ENCODE peak calls at places on chromosomes 2 and 18, in nine cellular contexts. N is GOT3; U is AG20443; P is HT-29; B is GM13977; W is ovary; S is stimulated activated CD4-positive, alpha-beta T cell treated with anti-CD3 and anti-CD28 coated beads, Interleukin-12 subunit alpha, Interleukin-12 subunit beta, amount 100 ng/mL, for 48 hours; G is suprapubic skin; L is NCI-H774. M is an unnamed sample.

GRCh38 chr2:198309673-198310280 is 505.4 kb downstream of the PLCL1 start:
- DNase-seq in G (no peak), B (peak), N (no peak), U (peak), P (peak), S (peak), L (peak), W (peak), M (peak)

GRCh38 chr2:53317863-53318262 is 449.7 kb upstream of the CHAC2 start:
- DNase-seq in U (no peak), B (no peak), S (no peak), L (no peak), N (no peak), P (no peak), G (no peak), W (no peak), M (no peak)

GRCh38 chr2:191020742-191021381 is 6.9 kb upstream of the STAT1 start:
- DNase-seq in N (peak), B (peak), U (peak), S (no peak), L (no peak), W (no peak), P (peak), G (peak), M (peak)

GRCh38 chr2:181471227-181471626 is 14.0 kb downstream of the ITGA4 start:
- DNase-seq in P (no peak), U (no peak), B (no peak), L (no peak), G (no peak), W (no peak), S (no peak), N (no peak), M (no peak)

GRCh38 chr2:120177011-120177621 is 46.1 kb downstream of the TMEM185B start:
- DNase-seq in S (peak), N (no peak), U (no peak), P (no peak), B (peak), G (peak), L (no peak), W (no peak), M (no peak)

GRCh38 chr2:114534051-114534727 is 91.7 kb downstream of the DPP10 start:
- DNase-seq in P (no peak), U (no peak), N (no peak), L (no peak), W (no peak), S (no peak), B (no peak), G (no peak), M (no peak)

GRCh38 chr2:18435425-18436037 is 124.9 kb downstream of the RDH14 start:
- DNase-seq in P (peak), N (no peak), L (peak), W (no peak), G (no peak), B (no peak), U (peak), S (peak), M (peak)

GRCh38 chr2:34105015-34105767 is 506.1 kb upstream of the FAM98A start:
- DNase-seq in W (no peak), G (no peak), N (no peak), P (no peak), U (peak), B (no peak), S (no peak), L (no peak), M (no peak)

GRCh38 chr2:143255899-143256298 is 126.7 kb downstream of the ARHGAP15 start:
- DNase-seq in P (no peak), L (no peak), N (no peak), G (no peak), S (no peak), W (no peak), U (no peak), B (no peak), M (no peak)

GRCh38 chr2:127683766-127684165 is 8.4 kb upstream of the LIMS2 start:
- DNase-seq in W (peak), B (no peak), L (no peak), G (peak), S (no peak), U (peak), P (no peak), N (no peak), M (no peak)

GRCh38 chr2:175275499-175275898 is 94.0 kb upstream of the ATP5MC3 start:
- DNase-seq in L (no peak), S (no peak), P (no peak), W (no peak), B (no peak), G (no peak), U (no peak), N (no peak), M (no peak)

GRCh38 chr2:109448946-109449788 is 164.6 kb downstream of the SEPTIN10 start:
- DNase-seq in B (no peak), G (no peak), W (no peak), N (no peak), P (peak), L (no peak), U (peak), S (no peak), M (no peak)

GRCh38 chr2:134231965-134232340 is 21.9 kb upstream of the MGAT5 start:
- DNase-seq in L (no peak), P (no peak), U (peak), G (no peak), B (no peak), N (no peak), W (no peak), S (no peak), M (no peak)

GRCh38 chr2:27316655-27317412 is 6.1 kb downstream of the MPV17 start:
- DNase-seq in N (no peak), B (no peak), P (no peak), W (no peak), G (no peak), S (no peak), U (no peak), L (peak), M (peak)

GRCh38 chr2:47360937-47361336 is 42.0 kb upstream of the MSH2 start:
- DNase-seq in L (no peak), G (no peak), B (no peak), U (peak), N (no peak), S (no peak), W (no peak), P (peak), M (no peak)

GRCh38 chr18:3852321-3852720 is 402.3 kb downstream of the TGIF1 start:
- DNase-seq in B (no peak), N (no peak), G (no peak), W (no peak), S (no peak), U (no peak), P (peak), L (no peak), M (no peak)

GRCh38 chr2:240981273-240981672 is 17.1 kb upstream of the SNED1 start:
- DNase-seq in P (no peak), L (no peak), U (no peak), S (no peak), N (no peak), B (no peak), G (no peak), W (no peak), M (no peak)

GRCh38 chr2:45315881-45316280 is 295.2 kb downstream of the SRBD1 start:
- DNase-seq in L (no peak), G (no peak), B (no peak), P (no peak), W (no peak), U (peak), S (no peak), N (peak), M (no peak)

GRCh38 chr2:26848336-26849055 is 564 bp downstream of the DPYSL5 start:
- DNase-seq in W (peak), P (no peak), L (peak), N (no peak), G (no peak), B (peak), U (peak), S (no peak), M (peak)